ENCODE peak calls at places on chromosomes 16 and 17, in six cellular contexts. One of them, this sample, is unnamed.

GRCh38 chr16:28925386-28926228 is 569 bp upstream of the RABEP2 start:
- DNase-seq in CD4-positive, CD25-positive, alpha-beta regulatory T cell: peak; percentile 70
- DNase-seq in iPS DF 6.9: no peak
- DNase-seq in mammary epithelial cell: peak; percentile 80
- DNase-seq in cardiac muscle cell: peak; percentile 87
- DNase-seq in A549: peak; percentile 67
- DNase-seq in this sample: peak; percentile 77

GRCh38 chr17:42276359-42276608 is at the start of gene STAT5B:
- DNase-seq in CD4-positive, CD25-positive, alpha-beta regulatory T cell: peak; percentile 53
- DNase-seq in iPS DF 6.9: no peak
- DNase-seq in mammary epithelial cell: peak; percentile 61
- DNase-seq in cardiac muscle cell: no peak
- DNase-seq in A549: peak; percentile 83
- DNase-seq in this sample: no peak

GRCh38 chr17:59550703-59551102 is 14.7 kb upstream of the DHX40 start:
- DNase-seq in CD4-positive, CD25-positive, alpha-beta regulatory T cell: no peak
- DNase-seq in iPS DF 6.9: no peak
- DNase-seq in mammary epithelial cell: no peak
- DNase-seq in cardiac muscle cell: no peak
- DNase-seq in A549: no peak
- DNase-seq in this sample: no peak

GRCh38 chr17:77645441-77646430 is 312.8 kb upstream of the TNRC6C start:
- DNase-seq in CD4-positive, CD25-positive, alpha-beta regulatory T cell: no peak
- DNase-seq in iPS DF 6.9: no peak
- DNase-seq in mammary epithelial cell: no peak
- DNase-seq in cardiac muscle cell: no peak
- DNase-seq in A549: no peak
- DNase-seq in this sample: no peak

GRCh38 chr17:30920282-30920681 is 1.5 kb upstream of the ADAP2 start:
- DNase-seq in CD4-positive, CD25-positive, alpha-beta regulatory T cell: no peak
- DNase-seq in iPS DF 6.9: no peak
- DNase-seq in mammary epithelial cell: no peak
- DNase-seq in cardiac muscle cell: peak; percentile 22
- DNase-seq in A549: peak; percentile 49
- DNase-seq in this sample: peak; percentile 27

GRCh38 chr17:67488161-67488560 is 111.1 kb downstream of the PITPNC1 start:
- DNase-seq in CD4-positive, CD25-positive, alpha-beta regulatory T cell: no peak
- DNase-seq in iPS DF 6.9: no peak
- DNase-seq in mammary epithelial cell: no peak
- DNase-seq in cardiac muscle cell: no peak
- DNase-seq in A549: no peak
- DNase-seq in this sample: no peak

GRCh38 chr17:61009619-61010018 is 332.0 kb downstream of the BCAS3 start:
- DNase-seq in CD4-positive, CD25-positive, alpha-beta regulatory T cell: no peak
- DNase-seq in iPS DF 6.9: no peak
- DNase-seq in mammary epithelial cell: no peak
- DNase-seq in cardiac muscle cell: peak; percentile 70
- DNase-seq in A549: no peak
- DNase-seq in this sample: peak; percentile 17

GRCh38 chr17:17737938-17738894 is 57.0 kb downstream of the RAI1 start:
- DNase-seq in CD4-positive, CD25-positive, alpha-beta regulatory T cell: no peak
- DNase-seq in iPS DF 6.9: no peak
- DNase-seq in mammary epithelial cell: peak; percentile 44
- DNase-seq in cardiac muscle cell: peak; percentile 75
- DNase-seq in A549: no peak
- DNase-seq in this sample: peak; percentile 34

GRCh38 chr16:85202631-85203461 is 90.6 kb upstream of the CIBAR2 start:
- DNase-seq in CD4-positive, CD25-positive, alpha-beta regulatory T cell: no peak
- DNase-seq in iPS DF 6.9: peak; percentile 25
- DNase-seq in mammary epithelial cell: no peak
- DNase-seq in cardiac muscle cell: peak; percentile 70
- DNase-seq in A549: no peak
- DNase-seq in this sample: peak; percentile 88

GRCh38 chr16:57660715-57661463 is 7.2 kb upstream of the ADGRG3 start:
- DNase-seq in CD4-positive, CD25-positive, alpha-beta regulatory T cell: no peak
- DNase-seq in iPS DF 6.9: no peak
- DNase-seq in mammary epithelial cell: no peak
- DNase-seq in cardiac muscle cell: no peak
- DNase-seq in A549: no peak
- DNase-seq in this sample: no peak

GRCh38 chr16:52404546-52404945 is 142.4 kb downstream of the TOX3 start:
- DNase-seq in CD4-positive, CD25-positive, alpha-beta regulatory T cell: no peak
- DNase-seq in iPS DF 6.9: no peak
- DNase-seq in mammary epithelial cell: no peak
- DNase-seq in cardiac muscle cell: no peak
- DNase-seq in A549: no peak
- DNase-seq in this sample: no peak

GRCh38 chr17:72416054-72416691 is 295.4 kb downstream of the SOX9 start:
- DNase-seq in CD4-positive, CD25-positive, alpha-beta regulatory T cell: no peak
- DNase-seq in iPS DF 6.9: no peak
- DNase-seq in mammary epithelial cell: peak; percentile 96
- DNase-seq in cardiac muscle cell: no peak
- DNase-seq in A549: no peak
- DNase-seq in this sample: no peak

GRCh38 chr16:31874354-31875111 is 926 bp downstream of the ZNF267 start:
- DNase-seq in CD4-positive, CD25-positive, alpha-beta regulatory T cell: no peak
- DNase-seq in iPS DF 6.9: no peak
- DNase-seq in mammary epithelial cell: peak; percentile 73
- DNase-seq in cardiac muscle cell: peak; percentile 25
- DNase-seq in A549: peak; percentile 43
- DNase-seq in this sample: peak; percentile 28

GRCh38 chr17:76504117-76504516 is 2.9 kb upstream of the RHBDF2 start:
- DNase-seq in CD4-positive, CD25-positive, alpha-beta regulatory T cell: no peak
- DNase-seq in iPS DF 6.9: no peak
- DNase-seq in mammary epithelial cell: no peak
- DNase-seq in cardiac muscle cell: peak; percentile 35
- DNase-seq in A549: no peak
- DNase-seq in this sample: no peak

GRCh38 chr17:50707296-50708049 is at the start of gene ANKRD40:
- DNase-seq in CD4-positive, CD25-positive, alpha-beta regulatory T cell: peak; percentile 81
- DNase-seq in iPS DF 6.9: no peak
- DNase-seq in mammary epithelial cell: peak; percentile 94
- DNase-seq in cardiac muscle cell: peak; percentile 91
- DNase-seq in A549: peak; percentile 96
- DNase-seq in this sample: peak; percentile 96

GRCh38 chr16:12258806-12259205 is 282.3 kb downstream of the SNX29 start:
- DNase-seq in CD4-positive, CD25-positive, alpha-beta regulatory T cell: no peak
- DNase-seq in iPS DF 6.9: no peak
- DNase-seq in mammary epithelial cell: no peak
- DNase-seq in cardiac muscle cell: no peak
- DNase-seq in A549: no peak
- DNase-seq in this sample: no peak

GRCh38 chr17:21201874-21202273 is 12.1 kb downstream of the TMEM11 start:
- DNase-seq in CD4-positive, CD25-positive, alpha-beta regulatory T cell: no peak
- DNase-seq in iPS DF 6.9: no peak
- DNase-seq in mammary epithelial cell: no peak
- DNase-seq in cardiac muscle cell: no peak
- DNase-seq in A549: no peak
- DNase-seq in this sample: no peak

GRCh38 chr17:50331085-50331791 is 14.7 kb upstream of the XYLT2 start:
- DNase-seq in CD4-positive, CD25-positive, alpha-beta regulatory T cell: no peak
- DNase-seq in iPS DF 6.9: no peak
- DNase-seq in mammary epithelial cell: peak; percentile 79
- DNase-seq in cardiac muscle cell: no peak
- DNase-seq in A549: no peak
- DNase-seq in this sample: peak; percentile 95

GRCh38 chr16:69469807-69470561 is 45.6 kb downstream of the CYB5B start:
- DNase-seq in CD4-positive, CD25-positive, alpha-beta regulatory T cell: no peak
- DNase-seq in iPS DF 6.9: no peak
- DNase-seq in mammary epithelial cell: no peak
- DNase-seq in cardiac muscle cell: no peak
- DNase-seq in A549: no peak
- DNase-seq in this sample: no peak

GRCh38 chr16:89491238-89491869 is 993 bp upstream of the ANKRD11 start:
- DNase-seq in CD4-positive, CD25-positive, alpha-beta regulatory T cell: no peak
- DNase-seq in iPS DF 6.9: no peak
- DNase-seq in mammary epithelial cell: no peak
- DNase-seq in cardiac muscle cell: no peak
- DNase-seq in A549: peak; percentile 64
- DNase-seq in this sample: no peak

GRCh38 chr17:79124513-79125209 is 50.0 kb downstream of the ENGASE start:
- DNase-seq in CD4-positive, CD25-positive, alpha-beta regulatory T cell: no peak
- DNase-seq in iPS DF 6.9: no peak
- DNase-seq in mammary epithelial cell: no peak
- DNase-seq in cardiac muscle cell: no peak
- DNase-seq in A549: no peak
- DNase-seq in this sample: no peak

GRCh38 chr17:18194804-18195203 is 11.2 kb downstream of the ALKBH5 start:
- DNase-seq in CD4-positive, CD25-positive, alpha-beta regulatory T cell: no peak
- DNase-seq in iPS DF 6.9: no peak
- DNase-seq in mammary epithelial cell: no peak
- DNase-seq in cardiac muscle cell: no peak
- DNase-seq in A549: no peak
- DNase-seq in this sample: no peak

GRCh38 chr17:5527647-5528250 is 41.4 kb downstream of the MIS12 start:
- DNase-seq in CD4-positive, CD25-positive, alpha-beta regulatory T cell: no peak
- DNase-seq in iPS DF 6.9: no peak
- DNase-seq in mammary epithelial cell: no peak
- DNase-seq in cardiac muscle cell: no peak
- DNase-seq in A549: no peak
- DNase-seq in this sample: no peak

GRCh38 chr16:75679366-75679765 is 2.6 kb upstream of the CPHXL2 start:
- DNase-seq in CD4-positive, CD25-positive, alpha-beta regulatory T cell: no peak
- DNase-seq in iPS DF 6.9: no peak
- DNase-seq in mammary epithelial cell: no peak
- DNase-seq in cardiac muscle cell: no peak
- DNase-seq in A549: no peak
- DNase-seq in this sample: no peak

GRCh38 chr16:14003119-14003570 is 68.0 kb upstream of the MRTFB start:
- DNase-seq in CD4-positive, CD25-positive, alpha-beta regulatory T cell: no peak
- DNase-seq in iPS DF 6.9: peak; percentile 33
- DNase-seq in mammary epithelial cell: peak; percentile 77
- DNase-seq in cardiac muscle cell: peak; percentile 51
- DNase-seq in A549: no peak
- DNase-seq in this sample: peak; percentile 41

GRCh38 chr17:73175962-73176565 is 11.3 kb downstream of the SSTR2 start:
- DNase-seq in CD4-positive, CD25-positive, alpha-beta regulatory T cell: no peak
- DNase-seq in iPS DF 6.9: no peak
- DNase-seq in mammary epithelial cell: no peak
- DNase-seq in cardiac muscle cell: no peak
- DNase-seq in A549: no peak
- DNase-seq in this sample: no peak

GRCh38 chr16:56355786-56356275 is 69.5 kb downstream of the AMFR start:
- DNase-seq in CD4-positive, CD25-positive, alpha-beta regulatory T cell: no peak
- DNase-seq in iPS DF 6.9: no peak
- DNase-seq in mammary epithelial cell: no peak
- DNase-seq in cardiac muscle cell: no peak
- DNase-seq in A549: no peak
- DNase-seq in this sample: no peak
- H3K4me3 ChIP-seq in CD4-positive, CD25-positive, alpha-beta regulatory T cell: peak overlapping the region; percentile 81
- H3K4me3 ChIP-seq in iPS DF 6.9: no peak overlapping the region
- H3K4me3 ChIP-seq in mammary epithelial cell: no peak overlapping the region
- H3K4me3 ChIP-seq in cardiac muscle cell: no peak overlapping the region
- H3K4me3 ChIP-seq in A549: no peak overlapping the region
- H3K4me3 ChIP-seq in this sample: peak overlapping the region; percentile 37

DNA sequence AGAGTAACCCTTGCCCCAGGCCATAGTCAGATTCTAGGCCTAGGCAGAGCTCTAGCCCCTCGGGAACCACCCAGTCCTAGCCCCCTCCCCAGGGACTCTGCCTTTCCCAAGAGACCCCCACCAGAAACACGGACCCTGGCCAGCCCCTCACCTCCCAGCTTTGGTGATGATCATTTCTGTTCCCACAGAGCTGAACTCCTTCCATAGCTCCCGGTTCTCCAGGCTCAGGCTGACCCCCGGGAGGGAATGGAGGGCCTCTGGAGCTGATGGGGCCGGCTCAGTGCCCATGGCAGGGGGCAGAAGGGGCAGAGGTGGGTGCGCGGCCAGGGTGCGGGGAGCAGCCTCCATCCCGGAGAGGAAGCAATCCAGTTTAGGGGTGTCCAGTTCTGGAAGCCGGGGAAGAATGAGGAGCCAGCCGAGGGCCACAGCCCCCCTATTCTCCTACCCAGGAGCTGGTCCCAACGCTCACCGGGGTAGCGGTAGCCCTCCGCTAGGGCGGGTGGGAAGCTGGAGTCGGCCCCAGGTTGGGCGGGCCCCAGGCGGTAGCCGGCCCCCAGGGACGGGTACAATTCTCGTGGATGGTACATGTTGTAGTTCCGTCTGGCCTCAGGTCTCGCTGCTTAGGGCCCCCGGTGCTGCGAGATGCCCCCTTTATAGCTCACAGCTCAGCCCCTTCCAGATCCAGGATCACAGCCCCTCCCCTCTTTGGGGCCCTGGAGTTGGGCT is 954 bp downstream of the TBX6 start:
- DNase-seq in CD4-positive, CD25-positive, alpha-beta regulatory T cell: no peak
- DNase-seq in iPS DF 6.9: no peak
- DNase-seq in mammary epithelial cell: no peak
- DNase-seq in cardiac muscle cell: no peak
- DNase-seq in A549: no peak
- DNase-seq in this sample: no peak
- H3K4me3 ChIP-seq in CD4-positive, CD25-positive, alpha-beta regulatory T cell: no peak overlapping the region
- H3K4me3 ChIP-seq in iPS DF 6.9: peak overlapping the region; percentile 70
- H3K4me3 ChIP-seq in mammary epithelial cell: no peak overlapping the region
- H3K4me3 ChIP-seq in cardiac muscle cell: no peak overlapping the region
- H3K4me3 ChIP-seq in A549: no peak overlapping the region
- H3K4me3 ChIP-seq in this sample: no peak overlapping the region

GRCh38 chr16:66872524-66872923 is 7.8 kb upstream of the PDP2 start:
- DNase-seq in CD4-positive, CD25-positive, alpha-beta regulatory T cell: no peak
- DNase-seq in iPS DF 6.9: no peak
- DNase-seq in mammary epithelial cell: no peak
- DNase-seq in cardiac muscle cell: no peak
- DNase-seq in A549: no peak
- DNase-seq in this sample: no peak
- H3K4me3 ChIP-seq in CD4-positive, CD25-positive, alpha-beta regulatory T cell: peak overlapping the region; percentile 56
- H3K4me3 ChIP-seq in iPS DF 6.9: peak overlapping the region; percentile 31
- H3K4me3 ChIP-seq in mammary epithelial cell: no peak overlapping the region
- H3K4me3 ChIP-seq in cardiac muscle cell: no peak overlapping the region
- H3K4me3 ChIP-seq in A549: peak overlapping the region; percentile 23
- H3K4me3 ChIP-seq in this sample: peak overlapping the region; percentile 32

DNA sequence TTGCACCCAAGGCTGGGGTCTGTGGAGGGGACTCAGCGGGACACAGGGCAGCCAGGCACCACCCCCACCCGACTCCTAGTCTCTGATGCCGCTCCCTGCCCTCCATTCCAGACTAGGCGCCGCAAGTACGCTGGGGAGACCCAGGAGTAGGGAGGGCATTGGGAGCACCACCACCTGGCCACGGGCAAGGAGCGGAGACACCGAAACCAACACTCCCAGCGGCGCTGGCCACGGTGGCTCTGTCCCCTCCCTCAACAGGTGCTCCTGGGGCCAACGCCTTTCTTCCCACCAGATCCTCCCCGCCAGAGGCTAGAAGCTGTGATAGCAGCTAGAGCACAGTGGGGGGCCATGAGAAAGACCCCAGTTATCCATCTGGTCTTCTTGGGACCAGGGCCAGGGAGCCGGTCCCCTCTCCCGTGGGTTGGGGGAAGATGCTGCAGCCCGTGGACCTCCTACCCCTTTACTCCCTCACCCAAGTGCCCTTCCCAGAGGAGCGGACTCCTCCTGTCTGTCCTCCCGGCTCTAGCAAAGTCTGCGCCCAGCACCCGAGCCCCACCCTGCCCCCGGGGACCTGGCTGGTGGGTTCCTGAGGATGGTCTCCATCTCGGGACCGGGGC is 453 bp upstream of the SYNGR3 start:
- DNase-seq in CD4-positive, CD25-positive, alpha-beta regulatory T cell: no peak
- DNase-seq in iPS DF 6.9: no peak
- DNase-seq in mammary epithelial cell: no peak
- DNase-seq in cardiac muscle cell: no peak
- DNase-seq in A549: no peak
- DNase-seq in this sample: no peak
- H3K4me3 ChIP-seq in CD4-positive, CD25-positive, alpha-beta regulatory T cell: no peak overlapping the region
- H3K4me3 ChIP-seq in iPS DF 6.9: peak overlapping the region; percentile 63
- H3K4me3 ChIP-seq in mammary epithelial cell: no peak overlapping the region
- H3K4me3 ChIP-seq in cardiac muscle cell: no peak overlapping the region
- H3K4me3 ChIP-seq in A549: peak overlapping the region; percentile 56
- H3K4me3 ChIP-seq in this sample: no peak overlapping the region